ENCODE peak calls at places on chromosomes 6 and 20, in six cellular contexts. One of them, this sample, is unnamed.

GRCh38 chr6:111757342-111757741 is 115.9 kb downstream of the FYN start:
- DNase-seq in foreskin fibroblast: no peak
- DNase-seq in fibroblast of mammary gland: peak; percentile 74
- DNase-seq in left ventricle myocardium inferior: no peak
- DNase-seq in NB4: no peak
- DNase-seq in MM.1S: no peak
- DNase-seq in this sample: peak; percentile 59

GRCh38 chr20:10111144-10111771 is 76.5 kb downstream of the ANKEF1 start:
- DNase-seq in foreskin fibroblast: no peak
- DNase-seq in left ventricle myocardium inferior: no peak
- DNase-seq in NB4: no peak
- DNase-seq in fibroblast of mammary gland: no peak
- DNase-seq in MM.1S: peak; percentile 18
- DNase-seq in this sample: peak; percentile 40

GRCh38 chr20:34921436-34921835 is 34.2 kb downstream of the GSS start:
- DNase-seq in fibroblast of mammary gland: no peak
- DNase-seq in foreskin fibroblast: peak; percentile 12
- DNase-seq in left ventricle myocardium inferior: no peak
- DNase-seq in NB4: no peak
- DNase-seq in MM.1S: no peak
- DNase-seq in this sample: no peak

GRCh38 chr6:133707456-133707855 is 181.5 kb upstream of the TCF21 start:
- DNase-seq in foreskin fibroblast: peak; percentile 86
- DNase-seq in MM.1S: peak; percentile 89
- DNase-seq in fibroblast of mammary gland: peak; percentile 96
- DNase-seq in NB4: peak; percentile 43
- DNase-seq in left ventricle myocardium inferior: no peak
- DNase-seq in this sample: peak; percentile 55

GRCh38 chr20:23265226-23265625 is 85.4 kb upstream of the NXT1 start:
- DNase-seq in left ventricle myocardium inferior: no peak
- DNase-seq in MM.1S: no peak
- DNase-seq in foreskin fibroblast: no peak
- DNase-seq in fibroblast of mammary gland: peak; percentile 55
- DNase-seq in NB4: no peak
- DNase-seq in this sample: no peak

GRCh38 chr6:143843689-143844405 is 709 bp downstream of the LTV1 start:
- DNase-seq in MM.1S: no peak
- DNase-seq in foreskin fibroblast: no peak
- DNase-seq in left ventricle myocardium inferior: no peak
- DNase-seq in fibroblast of mammary gland: peak; percentile 23
- DNase-seq in NB4: peak; percentile 71
- DNase-seq in this sample: peak; percentile 6

GRCh38 chr6:7129360-7129759 is 21.6 kb downstream of the RREB1 start:
- DNase-seq in NB4: peak; percentile 49
- DNase-seq in left ventricle myocardium inferior: no peak
- DNase-seq in MM.1S: no peak
- DNase-seq in fibroblast of mammary gland: no peak
- DNase-seq in foreskin fibroblast: no peak
- DNase-seq in this sample: peak; percentile 89

GRCh38 chr6:105428342-105428957 is 25.6 kb upstream of the PREP start:
- DNase-seq in MM.1S: no peak
- DNase-seq in foreskin fibroblast: peak; percentile 79
- DNase-seq in fibroblast of mammary gland: peak; percentile 96
- DNase-seq in left ventricle myocardium inferior: no peak
- DNase-seq in NB4: no peak
- DNase-seq in this sample: peak; percentile 57

GRCh38 chr6:61909541-61909940 is 376.5 kb downstream of the KHDRBS2 start:
- DNase-seq in MM.1S: no peak
- DNase-seq in fibroblast of mammary gland: no peak
- DNase-seq in left ventricle myocardium inferior: no peak
- DNase-seq in NB4: no peak
- DNase-seq in foreskin fibroblast: no peak
- DNase-seq in this sample: no peak

GRCh38 chr6:54481096-54481495 is 172.9 kb downstream of the TINAG start:
- DNase-seq in fibroblast of mammary gland: peak; percentile 1
- DNase-seq in foreskin fibroblast: no peak
- DNase-seq in left ventricle myocardium inferior: no peak
- DNase-seq in NB4: no peak
- DNase-seq in MM.1S: no peak
- DNase-seq in this sample: no peak

GRCh38 chr6:22025468-22026159 is 271.2 kb downstream of the PRL start:
- DNase-seq in MM.1S: no peak
- DNase-seq in left ventricle myocardium inferior: no peak
- DNase-seq in fibroblast of mammary gland: peak; percentile 64
- DNase-seq in foreskin fibroblast: peak; percentile 9
- DNase-seq in NB4: peak; percentile 97
- DNase-seq in this sample: peak; percentile 62

GRCh38 chr20:23002276-23002675 is 32.8 kb upstream of the SSTR4 start:
- DNase-seq in left ventricle myocardium inferior: no peak
- DNase-seq in foreskin fibroblast: no peak
- DNase-seq in fibroblast of mammary gland: no peak
- DNase-seq in NB4: no peak
- DNase-seq in MM.1S: no peak
- DNase-seq in this sample: no peak

DNA sequence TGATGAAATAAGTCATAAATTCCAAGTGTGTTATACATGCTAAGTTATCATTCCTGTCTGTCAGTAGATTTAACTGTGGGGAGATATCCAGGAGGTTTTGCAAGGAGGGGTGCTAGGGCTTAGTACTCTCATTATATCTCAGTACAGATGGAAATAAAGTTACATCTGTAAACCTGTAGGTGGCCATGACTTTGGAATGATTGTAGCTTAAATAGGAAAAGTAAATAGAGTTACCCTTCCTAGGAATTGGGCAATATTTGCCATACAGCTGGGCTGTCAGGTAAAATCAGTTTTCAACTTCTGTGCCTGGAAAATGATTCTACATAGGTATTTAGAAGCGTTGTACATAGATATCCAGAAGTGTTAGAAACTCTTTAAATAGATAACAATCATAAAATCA is 19.8 kb upstream of the TGM3 start:
- DNase-seq in MM.1S: no peak
- DNase-seq in foreskin fibroblast: no peak
- DNase-seq in fibroblast of mammary gland: no peak
- DNase-seq in left ventricle myocardium inferior: no peak
- DNase-seq in NB4: no peak
- DNase-seq in this sample: peak; percentile 21
- TF ChIP-seq CTCF in MM.1S: no peak
- TF ChIP-seq CTCF in foreskin fibroblast: no peak
- TF ChIP-seq CTCF in fibroblast of mammary gland: no peak
- TF ChIP-seq CTCF in left ventricle myocardium inferior: no peak
- TF ChIP-seq CTCF in NB4: no peak
- TF ChIP-seq CTCF in this sample: no peak

DNA sequence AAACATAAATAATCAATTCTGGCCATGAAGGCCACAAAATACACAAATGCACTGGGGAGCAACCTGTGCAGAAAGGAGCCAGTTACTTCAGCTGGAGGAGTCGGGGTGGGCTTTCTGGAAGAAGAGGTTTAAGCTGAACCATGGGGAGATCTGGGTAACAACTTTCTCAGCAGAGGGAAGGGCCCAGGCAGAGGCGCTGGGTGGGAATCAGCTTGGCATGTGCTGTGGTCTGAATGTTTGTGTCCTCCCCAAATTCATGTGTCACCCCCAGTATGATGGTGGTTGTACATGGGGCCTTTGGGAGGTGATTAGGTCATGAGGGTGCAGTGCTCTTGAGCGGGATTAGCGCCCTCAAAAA is 107.9 kb downstream of the SYCP2 start:
- DNase-seq in fibroblast of mammary gland: no peak
- DNase-seq in MM.1S: no peak
- DNase-seq in foreskin fibroblast: no peak
- DNase-seq in left ventricle myocardium inferior: no peak
- DNase-seq in NB4: no peak
- DNase-seq in this sample: no peak
- H3K4me3 ChIP-seq in fibroblast of mammary gland: no peak overlapping the region
- H3K4me3 ChIP-seq in MM.1S: no peak overlapping the region
- H3K4me3 ChIP-seq in foreskin fibroblast: no peak overlapping the region
- H3K4me3 ChIP-seq in left ventricle myocardium inferior: no peak overlapping the region
- H3K4me3 ChIP-seq in NB4: no peak overlapping the region
- H3K4me3 ChIP-seq in this sample: no peak overlapping the region

DNA sequence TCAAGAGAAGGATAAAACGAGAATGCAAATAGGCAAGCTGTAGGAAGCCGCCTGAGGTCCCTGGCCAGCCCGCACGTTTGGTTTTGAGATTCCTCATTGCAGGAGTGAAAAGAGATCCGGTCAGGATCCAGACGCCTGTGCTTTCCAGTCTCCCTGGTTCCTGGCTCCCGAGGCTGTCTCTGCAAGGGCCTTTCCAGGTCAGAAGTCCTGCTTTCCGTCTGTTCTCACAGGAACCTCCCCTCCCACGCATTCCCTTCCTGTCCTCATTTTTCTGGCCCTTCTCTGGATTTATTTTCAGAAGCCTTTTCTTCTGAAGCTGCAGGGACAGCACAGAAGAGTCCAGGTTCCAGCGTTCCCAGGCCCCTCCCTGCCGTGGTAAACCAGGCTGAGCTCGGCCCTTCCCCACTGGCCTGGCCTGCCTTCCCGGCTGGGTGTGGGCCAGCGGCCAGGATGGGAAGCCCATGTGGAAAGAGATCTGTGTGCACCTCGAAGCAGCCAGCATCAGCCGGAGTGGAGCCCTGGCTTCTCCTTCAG is 54.0 kb downstream of the TMEM242 start:
- DNase-seq in fibroblast of mammary gland: peak; percentile 83
- DNase-seq in NB4: no peak
- DNase-seq in foreskin fibroblast: peak; percentile 30
- DNase-seq in MM.1S: no peak
- DNase-seq in left ventricle myocardium inferior: peak; percentile 81
- DNase-seq in this sample: no peak
- TF ChIP-seq CTCF in fibroblast of mammary gland: no peak
- TF ChIP-seq CTCF in NB4: no peak
- TF ChIP-seq CTCF in foreskin fibroblast: no peak
- TF ChIP-seq CTCF in MM.1S: no peak
- TF ChIP-seq CTCF in left ventricle myocardium inferior: no peak
- TF ChIP-seq CTCF in this sample: no peak

GRCh38 chr6:149471801-149472200 is 13.0 kb downstream of the ZC3H12D start:
- DNase-seq in fibroblast of mammary gland: no peak
- DNase-seq in foreskin fibroblast: no peak
- DNase-seq in left ventricle myocardium inferior: no peak
- DNase-seq in NB4: no peak
- DNase-seq in MM.1S: peak; percentile 45
- DNase-seq in this sample: no peak

GRCh38 chr6:149474108-149474935 is 10.5 kb downstream of the ZC3H12D start:
- DNase-seq in left ventricle myocardium inferior: no peak
- DNase-seq in fibroblast of mammary gland: no peak
- DNase-seq in foreskin fibroblast: no peak
- DNase-seq in NB4: no peak
- DNase-seq in MM.1S: no peak
- DNase-seq in this sample: no peak

GRCh38 chr6:149472241-149472640 is 12.6 kb downstream of the ZC3H12D start:
- DNase-seq in fibroblast of mammary gland: no peak
- DNase-seq in MM.1S: no peak
- DNase-seq in foreskin fibroblast: no peak
- DNase-seq in left ventricle myocardium inferior: no peak
- DNase-seq in NB4: no peak
- DNase-seq in this sample: no peak

GRCh38 chr6:149470948-149471347 is 13.9 kb downstream of the ZC3H12D start:
- DNase-seq in MM.1S: no peak
- DNase-seq in left ventricle myocardium inferior: no peak
- DNase-seq in fibroblast of mammary gland: no peak
- DNase-seq in foreskin fibroblast: no peak
- DNase-seq in NB4: no peak
- DNase-seq in this sample: no peak

DNA sequence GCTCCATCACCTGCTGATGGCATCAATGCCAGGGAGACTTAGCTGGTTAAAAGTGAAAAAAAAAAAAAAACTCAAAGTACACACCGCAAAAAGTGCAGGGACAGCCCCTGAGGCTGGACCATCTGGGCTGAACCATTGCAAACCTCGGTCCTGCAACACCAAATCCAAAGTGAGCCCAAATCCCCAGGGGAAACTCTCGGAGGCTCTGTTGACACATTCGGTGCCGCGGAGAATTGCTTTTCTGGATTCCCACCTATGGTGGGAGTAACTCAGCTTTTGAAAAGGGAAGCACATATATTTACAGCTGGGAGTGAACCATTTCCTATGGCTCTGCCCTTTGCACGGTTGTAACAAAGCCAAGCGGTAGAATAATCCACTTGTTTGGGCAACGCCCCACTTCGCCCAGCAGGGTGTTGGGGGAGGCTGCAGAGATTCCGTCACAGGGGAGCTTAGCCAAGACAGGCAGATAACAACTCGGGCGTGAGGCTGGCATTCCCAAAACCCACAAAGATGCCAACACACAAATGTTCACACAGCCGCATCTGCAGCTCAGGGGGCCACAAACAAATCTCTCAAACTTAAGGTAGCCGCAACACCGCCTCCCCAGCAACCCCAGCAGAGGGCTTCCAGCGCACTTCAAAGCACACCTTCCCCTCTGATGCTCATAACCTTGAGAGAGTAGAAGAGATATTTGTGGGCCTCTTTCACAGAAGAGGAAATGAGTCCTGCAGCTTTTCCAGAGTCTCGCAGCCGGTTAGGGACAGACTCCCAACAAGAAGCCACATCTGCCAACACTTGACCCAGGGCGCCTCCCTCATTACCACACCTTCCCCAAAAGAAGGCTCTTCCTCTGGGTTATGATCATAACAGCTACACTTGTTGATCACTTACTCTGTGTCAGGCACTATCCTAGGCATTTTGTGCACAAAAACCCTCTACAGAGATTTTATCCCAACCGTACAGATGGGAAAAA is 11.4 kb downstream of the ZC3H12D start:
- DNase-seq in foreskin fibroblast: no peak
- DNase-seq in left ventricle myocardium inferior: no peak
- DNase-seq in MM.1S: no peak
- DNase-seq in NB4: peak; percentile 73
- DNase-seq in fibroblast of mammary gland: no peak
- DNase-seq in this sample: peak; percentile 51
- H3K4me3 ChIP-seq in foreskin fibroblast: no peak overlapping the region
- H3K4me3 ChIP-seq in left ventricle myocardium inferior: peak overlapping the region; percentile 30
- H3K4me3 ChIP-seq in MM.1S: no peak overlapping the region
- H3K4me3 ChIP-seq in NB4: no peak overlapping the region
- H3K4me3 ChIP-seq in fibroblast of mammary gland: no peak overlapping the region
- H3K4me3 ChIP-seq in this sample: no peak overlapping the region

GRCh38 chr6:149884215-149884614 is 13.7 kb downstream of the RAET1E start:
- DNase-seq in fibroblast of mammary gland: peak; percentile 42
- DNase-seq in MM.1S: no peak
- DNase-seq in NB4: no peak
- DNase-seq in foreskin fibroblast: no peak
- DNase-seq in left ventricle myocardium inferior: no peak
- DNase-seq in this sample: peak; percentile 81
- TF ChIP-seq CTCF in fibroblast of mammary gland: no peak
- TF ChIP-seq CTCF in MM.1S: no peak
- TF ChIP-seq CTCF in NB4: no peak
- TF ChIP-seq CTCF in foreskin fibroblast: no peak
- TF ChIP-seq CTCF in left ventricle myocardium inferior: no peak
- TF ChIP-seq CTCF in this sample: peak; percentile 38